ENCODE peak calls at places on chromosome X, in four cellular contexts. U is BE2C, T is cardiac muscle cell, B is tibial nerve. Y is an unnamed sample.

GRCh38 chrX:87049567-87049966 is 468.0 kb upstream of the KLHL4 start:
- DNase-seq in U (no peak), T (no peak), B (no peak), Y (no peak)

GRCh38 chrX:33725556-33726232 is 406.4 kb downstream of the FAM47A start:
- DNase-seq in U (no peak), T (no peak), B (no peak), Y (no peak)

GRCh38 chrX:50100188-50100587 is 100.6 kb downstream of the AKAP4 start:
- DNase-seq in U (peak; percentile 44), T (no peak), B (peak; percentile 7), Y (peak; percentile 4)

GRCh38 chrX:21996872-21997271 is 35.3 kb upstream of the PHEX start:
- DNase-seq in U (no peak), T (peak; percentile 78), B (peak; percentile 9), Y (no peak)

GRCh38 chrX:19122641-19123009 is 357 bp upstream of the ADGRG2 start:
- DNase-seq in U (no peak), T (no peak), B (no peak), Y (no peak)

GRCh38 chrX:8037593-8038348 is 110.6 kb upstream of the PNPLA4 start:
- DNase-seq in U (no peak), T (peak; percentile 25), B (no peak), Y (no peak)

GRCh38 chrX:74291964-74292891 is 11.8 kb upstream of the ZCCHC13 start:
- DNase-seq in U (peak; percentile 86), T (peak; percentile 93), B (peak; percentile 84), Y (peak; percentile 93)

GRCh38 chrX:46327229-46328081 is 217.8 kb downstream of the ZNF674 start:
- DNase-seq in U (no peak), T (peak; percentile 55), B (no peak), Y (no peak)

GRCh38 chrX:84467898-84468297 is 34.4 kb downstream of the HDX start:
- DNase-seq in U (peak; percentile 12), T (no peak), B (no peak), Y (no peak)

GRCh38 chrX:153946910-153947769 is 2.7 kb upstream of the RENBP start:
- DNase-seq in U (peak; percentile 86), T (peak; percentile 82), B (peak; percentile 31), Y (peak; percentile 84)

GRCh38 chrX:37959212-37960021 is 46.9 kb upstream of the SYTL5 start:
- DNase-seq in U (no peak), T (no peak), B (no peak), Y (no peak)

GRCh38 chrX:79270401-79270800 is 96.7 kb downstream of the ITM2A start:
- DNase-seq in U (peak; percentile 44), T (peak; percentile 74), B (peak; percentile 15), Y (peak; percentile 85)

GRCh38 chrX:70554523-70554922 is 109.9 kb downstream of the DLG3 start:
- DNase-seq in U (no peak), T (peak; percentile 12), B (no peak), Y (no peak)

GRCh38 chrX:53071604-53072417 is 10.4 kb upstream of the TSPYL2 start:
- DNase-seq in U (peak; percentile 65), T (peak; percentile 62), B (peak; percentile 80), Y (peak; percentile 83)

GRCh38 chrX:25019707-25020390 is 4.1 kb upstream of the ARX start:
- DNase-seq in U (no peak), T (no peak), B (no peak), Y (no peak)
- H3K4me3 ChIP-seq in U (peak overlapping the region; percentile 41), T (peak overlapping the region; percentile 22), B (no peak overlapping the region), Y (no peak overlapping the region)

DNA sequence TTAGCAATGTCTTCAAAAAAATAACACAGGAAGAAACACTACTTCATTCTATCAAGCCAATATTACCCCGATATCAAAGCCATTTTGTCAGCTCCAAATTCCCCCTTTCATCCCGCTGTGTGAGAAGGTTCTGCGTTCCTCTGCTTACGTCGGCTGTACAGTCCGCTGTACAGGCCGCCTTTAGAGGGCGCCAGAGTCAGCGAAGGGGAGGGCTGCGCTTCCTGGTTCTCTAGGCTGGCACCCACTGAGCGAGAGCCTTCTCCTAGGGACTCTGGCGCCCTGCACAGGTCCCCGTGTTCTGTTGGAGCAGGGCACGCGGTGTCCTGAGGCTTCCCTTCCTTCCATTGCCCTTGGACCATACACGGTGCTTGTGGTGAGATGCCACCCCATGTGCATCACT is 25.3 kb upstream of the CT45A1 start:
- DNase-seq in U (peak; percentile 34), T (no peak), B (no peak), Y (no peak)
- TF ChIP-seq CTCF in U (peak; percentile 52), T (peak; percentile 3), B (no peak), Y (peak; percentile 15)

DNA sequence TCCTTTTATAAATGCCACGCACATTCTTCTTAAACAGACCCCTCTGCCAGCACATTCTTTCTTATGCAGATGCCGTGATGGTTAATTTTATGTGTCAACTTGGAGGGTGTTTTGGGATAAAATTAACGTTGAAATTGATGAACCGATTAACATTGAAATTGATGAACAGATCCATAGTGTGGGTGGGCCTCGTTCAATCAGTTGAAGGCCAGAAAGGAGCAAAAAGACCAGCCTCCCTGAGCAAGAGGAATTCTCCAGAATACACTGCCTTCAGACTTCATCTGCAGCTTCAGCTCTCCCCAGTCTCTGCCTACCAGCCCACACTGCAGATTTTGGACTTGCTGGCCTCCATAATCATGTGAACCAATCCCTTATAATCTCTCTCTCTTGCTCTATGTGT is 233.6 kb upstream of the BCOR start:
- DNase-seq in U (no peak), T (no peak), B (no peak), Y (no peak)
- H3K4me3 ChIP-seq in U (no peak overlapping the region), T (no peak overlapping the region), B (no peak overlapping the region), Y (no peak overlapping the region)

DNA sequence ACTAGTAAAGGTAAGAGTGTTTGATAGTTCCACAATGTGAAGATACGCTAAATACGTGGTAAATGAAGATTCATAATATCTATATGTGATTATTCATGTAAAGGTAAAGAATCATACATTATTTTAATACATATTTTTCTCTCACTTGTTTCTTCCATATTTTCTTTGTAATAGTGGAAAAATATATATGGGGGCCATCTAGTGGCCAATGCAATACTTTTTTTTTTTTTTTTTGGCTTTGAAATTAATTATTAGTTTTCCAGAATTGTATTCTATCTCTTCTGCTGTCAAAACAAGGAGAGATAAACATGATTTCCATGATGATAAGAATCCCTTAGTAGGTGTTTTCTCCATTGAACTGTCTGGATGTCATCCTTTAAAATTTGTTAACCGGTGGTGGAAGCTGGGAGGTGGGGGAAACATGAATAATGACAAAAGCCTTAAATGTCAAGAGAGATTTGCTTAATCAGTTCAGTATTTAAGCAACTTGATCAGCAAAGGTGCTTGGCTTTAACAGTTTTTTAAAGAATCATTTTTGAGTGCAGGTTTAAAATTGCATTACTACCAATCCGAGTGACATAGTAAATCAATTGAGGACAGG is 508.7 kb upstream of the HTR2C start:
- DNase-seq in U (no peak), T (no peak), B (no peak), Y (no peak)
- TF ChIP-seq CTCF in U (peak; percentile 19), T (peak; percentile 25), B (no peak), Y (no peak)

GRCh38 chrX:9482408-9482807 is 17.6 kb downstream of the TBL1X start:
- DNase-seq in U (no peak), T (no peak), B (no peak), Y (peak; percentile 16)
- H3K4me3 ChIP-seq in U (no peak overlapping the region), T (no peak overlapping the region), B (no peak overlapping the region), Y (no peak overlapping the region)